ENCODE peak calls at places on chromosomes 6 and 20, in six cellular contexts. One of them, this sample, is unnamed.

GRCh38 chr6:11144393-11144829 is 32.9 kb upstream of the ERVFRD-1 start:
- DNase-seq in KG1: peak
- DNase-seq in GM23248: peak
- DNase-seq in NCI-H1417: peak
- DNase-seq in left colon: peak
- DNase-seq in NCI-H1105 treated with DMSO at 0.1 percent for 48 hours: peak
- DNase-seq in this sample: peak

GRCh38 chr6:138094260-138094659 is 13.0 kb downstream of the PERP start:
- DNase-seq in KG1: no peak
- DNase-seq in GM23248: no peak
- DNase-seq in NCI-H1417: no peak
- DNase-seq in left colon: no peak
- DNase-seq in NCI-H1105 treated with DMSO at 0.1 percent for 48 hours: no peak
- DNase-seq in this sample: no peak

GRCh38 chr6:32622545-32623401 is 14.4 kb upstream of the HLA-DQA1 start:
- DNase-seq in KG1: no peak
- DNase-seq in GM23248: peak
- DNase-seq in NCI-H1417: peak
- DNase-seq in left colon: peak
- DNase-seq in NCI-H1105 treated with DMSO at 0.1 percent for 48 hours: no peak
- DNase-seq in this sample: peak

GRCh38 chr6:32639440-32640394 is 2.5 kb downstream of the HLA-DQA1 start:
- DNase-seq in KG1: no peak
- DNase-seq in GM23248: no peak
- DNase-seq in NCI-H1417: no peak
- DNase-seq in left colon: no peak
- DNase-seq in NCI-H1105 treated with DMSO at 0.1 percent for 48 hours: no peak
- DNase-seq in this sample: no peak

GRCh38 chr6:130274007-130274406 is 51.3 kb upstream of the SAMD3 start:
- DNase-seq in KG1: no peak
- DNase-seq in GM23248: no peak
- DNase-seq in NCI-H1417: no peak
- DNase-seq in left colon: no peak
- DNase-seq in NCI-H1105 treated with DMSO at 0.1 percent for 48 hours: no peak
- DNase-seq in this sample: no peak

GRCh38 chr6:12621766-12622165 is 94.8 kb upstream of the PHACTR1 start:
- DNase-seq in KG1: no peak
- DNase-seq in GM23248: no peak
- DNase-seq in NCI-H1417: no peak
- DNase-seq in left colon: no peak
- DNase-seq in NCI-H1105 treated with DMSO at 0.1 percent for 48 hours: no peak
- DNase-seq in this sample: no peak

GRCh38 chr20:33899106-33899505 is 88.0 kb downstream of the CHMP4B start:
- DNase-seq in KG1: no peak
- DNase-seq in GM23248: no peak
- DNase-seq in NCI-H1417: no peak
- DNase-seq in left colon: no peak
- DNase-seq in NCI-H1105 treated with DMSO at 0.1 percent for 48 hours: no peak
- DNase-seq in this sample: no peak

GRCh38 chr6:113540491-113540890 is 316.7 kb upstream of the MARCKS start:
- DNase-seq in KG1: no peak
- DNase-seq in GM23248: peak
- DNase-seq in NCI-H1417: no peak
- DNase-seq in left colon: no peak
- DNase-seq in NCI-H1105 treated with DMSO at 0.1 percent for 48 hours: no peak
- DNase-seq in this sample: peak

GRCh38 chr20:10857362-10858070 is 183.7 kb upstream of the JAG1 start:
- DNase-seq in KG1: no peak
- DNase-seq in GM23248: peak
- DNase-seq in NCI-H1417: no peak
- DNase-seq in left colon: peak
- DNase-seq in NCI-H1105 treated with DMSO at 0.1 percent for 48 hours: no peak
- DNase-seq in this sample: peak

GRCh38 chr20:35515949-35516645 is 13.4 kb downstream of the C20orf173 start:
- DNase-seq in KG1: no peak
- DNase-seq in GM23248: peak
- DNase-seq in NCI-H1417: no peak
- DNase-seq in left colon: no peak
- DNase-seq in NCI-H1105 treated with DMSO at 0.1 percent for 48 hours: no peak
- DNase-seq in this sample: peak

GRCh38 chr20:43969069-43969468 is 54.4 kb downstream of the TOX2 start:
- DNase-seq in KG1: no peak
- DNase-seq in GM23248: no peak
- DNase-seq in NCI-H1417: no peak
- DNase-seq in left colon: no peak
- DNase-seq in NCI-H1105 treated with DMSO at 0.1 percent for 48 hours: no peak
- DNase-seq in this sample: no peak

GRCh38 chr6:148432405-148433195 is 90.0 kb downstream of the SASH1 start:
- DNase-seq in KG1: no peak
- DNase-seq in GM23248: no peak
- DNase-seq in NCI-H1417: no peak
- DNase-seq in left colon: no peak
- DNase-seq in NCI-H1105 treated with DMSO at 0.1 percent for 48 hours: no peak
- DNase-seq in this sample: no peak

This sample was measured in fibroblast of the aortic adventitia.